ENCODE peak calls at places on chromosomes 3 and 15, in seven cellular contexts. R is activated T-helper 1 cell treated with Interleukin-2 at 50 U/mL for 16 hours; U is bronchial epithelial cell; P is NCI-H1930; C is AG10803; S is stimulated activated CD4-positive, alpha-beta T cell treated with anti-CD3 and anti-CD28 coated beads, Interleukin-1b, Interleukin-23, amount 100 ng/mL, for 4 hours; X is GM12865. V is an unnamed sample.

GRCh38 chr3:48558446-48559134 is 2.0 kb upstream of the PFKFB4 start:
- DNase-seq in R (no peak), U (no peak), P (no peak), C (no peak), S (no peak), X (no peak), V (no peak)

GRCh38 chr3:184234224-184234623 is 4.8 kb downstream of the VWA5B2 start:
- DNase-seq in R (no peak), U (peak; percentile 92), P (no peak), C (peak; percentile 68), S (no peak), X (no peak), V (no peak)

GRCh38 chr3:23807161-23808015 is 1.6 kb downstream of the UBE2E1 start:
- DNase-seq in R (no peak), U (peak; percentile 9), P (no peak), C (peak; percentile 44), S (no peak), X (peak; percentile 34), V (no peak)

GRCh38 chr15:63382966-63383710 is 1.5 kb upstream of the CA12 start:
- DNase-seq in R (no peak), U (peak; percentile 46), P (no peak), C (no peak), S (no peak), X (no peak), V (no peak)

GRCh38 chr3:88149146-88149515 is 628 bp upstream of the C3orf38 start:
- DNase-seq in R (no peak), U (peak; percentile 44), P (no peak), C (peak; percentile 26), S (no peak), X (no peak), V (peak; percentile 4)

GRCh38 chr3:190531406-190531805 is 17.5 kb downstream of the IL1RAP start:
- DNase-seq in R (no peak), U (peak; percentile 95), P (no peak), C (no peak), S (no peak), X (no peak), V (no peak)

GRCh38 chr15:19987389-19988048 is 554.1 kb downstream of the GOLGA6L6 start:
- DNase-seq in R (no peak), U (no peak), P (no peak), C (no peak), S (no peak), X (no peak), V (no peak)

GRCh38 chr3:181210275-181210674 is 220.7 kb upstream of the DNAJC19 start:
- DNase-seq in R (no peak), U (peak; percentile 23), P (no peak), C (peak; percentile 3), S (no peak), X (peak; percentile 17), V (peak; percentile 10)

GRCh38 chr3:159806412-159806811 is 182.2 kb upstream of the IL12A start:
- DNase-seq in R (no peak), U (no peak), P (no peak), C (peak; percentile 60), S (no peak), X (no peak), V (no peak)

GRCh38 chr15:64507293-64507802 is 47.0 kb downstream of the ZNF609 start:
- DNase-seq in R (no peak), U (peak; percentile 10), P (no peak), C (peak; percentile 70), S (peak; percentile 30), X (peak; percentile 69), V (no peak)

GRCh38 chr3:178140491-178140890 is 395.7 kb upstream of the KCNMB2 start:
- DNase-seq in R (no peak), U (peak; percentile 77), P (no peak), C (peak; percentile 55), S (no peak), X (no peak), V (peak; percentile 71)

GRCh38 chr15:39833515-39833981 is 50.9 kb upstream of the FSIP1 start:
- DNase-seq in R (no peak), U (peak; percentile 87), P (peak; percentile 32), C (peak; percentile 92), S (no peak), X (no peak), V (no peak)

GRCh38 chr3:185400340-185400667 is 37.4 kb downstream of the MAP3K13 start:
- DNase-seq in R (no peak), U (peak; percentile 85), P (no peak), C (no peak), S (no peak), X (no peak), V (no peak)

GRCh38 chr3:14117468-14118399 is 6.9 kb downstream of the CHCHD4 start:
- DNase-seq in R (no peak), U (no peak), P (no peak), C (no peak), S (no peak), X (no peak), V (no peak)

GRCh38 chr15:78276032-78276943 is 11.9 kb downstream of the DNAJA4 start:
- DNase-seq in R (no peak), U (no peak), P (no peak), C (no peak), S (no peak), X (no peak), V (no peak)

GRCh38 chr3:87200059-87200458 is 27.1 kb upstream of the CHMP2B start:
- DNase-seq in R (no peak), U (no peak), P (no peak), C (no peak), S (no peak), X (no peak), V (no peak)

GRCh38 chr3:34008191-34008590 is 209.8 kb downstream of the PDCD6IP start:
- DNase-seq in R (no peak), U (no peak), P (no peak), C (peak; percentile 21), S (no peak), X (no peak), V (no peak)

GRCh38 chr3:182954553-182954952 is 25.8 kb downstream of the DCUN1D1 start:
- DNase-seq in R (no peak), U (no peak), P (no peak), C (no peak), S (no peak), X (peak; percentile 14), V (no peak)

GRCh38 chr3:52317601-52318000 is 1.5 kb downstream of the DNAH1 start:
- DNase-seq in R (peak; percentile 57), U (peak; percentile 68), P (peak; percentile 44), C (peak; percentile 13), S (peak; percentile 47), X (peak; percentile 45), V (no peak)

GRCh38 chr3:10400050-10400748 is 79.3 kb upstream of the SEC13 start:
- DNase-seq in R (no peak), U (no peak), P (no peak), C (no peak), S (no peak), X (no peak), V (no peak)

GRCh38 chr15:32718082-32718821 is 448 bp downstream of the GREM1 start:
- DNase-seq in R (no peak), U (no peak), P (no peak), C (no peak), S (no peak), X (no peak), V (no peak)

GRCh38 chr15:43922021-43922420 is 95.2 kb downstream of the WDR76 start:
- DNase-seq in R (no peak), U (peak; percentile 69), P (no peak), C (no peak), S (no peak), X (no peak), V (no peak)

GRCh38 chr3:49780080-49780967 is 6.0 kb downstream of the IP6K1 start:
- DNase-seq in R (no peak), U (no peak), P (no peak), C (no peak), S (no peak), X (no peak), V (no peak)

GRCh38 chr3:126883241-126883640 is 99.7 kb upstream of the PLXNA1 start:
- DNase-seq in R (no peak), U (no peak), P (no peak), C (peak; percentile 70), S (no peak), X (peak; percentile 22), V (no peak)

V was measured in glomerular endothelial cell.